ENCODE peak calls at places on chromosomes 7 and 10, in four cellular contexts. One of them, this sample, is unnamed.

GRCh38 chr10:125531470-125531869 is 151.5 kb downstream of the TEX36 start:
- DNase-seq in MM.1S: no peak
- DNase-seq in H9: no peak
- DNase-seq in HCT116: no peak
- DNase-seq in this sample: peak

GRCh38 chr10:101889256-101890210 is 45.9 kb upstream of the KCNIP2 start:
- DNase-seq in HCT116: peak
- DNase-seq in MM.1S: peak
- DNase-seq in H9: peak
- DNase-seq in this sample: peak

GRCh38 chr10:113711142-113711541 is 31.4 kb downstream of the CASP7 start:
- DNase-seq in H9: no peak
- DNase-seq in HCT116: no peak
- DNase-seq in MM.1S: no peak
- DNase-seq in this sample: peak

GRCh38 chr7:91876391-91877133 is 3.9 kb downstream of the MTERF1 start:
- DNase-seq in MM.1S: no peak
- DNase-seq in H9: no peak
- DNase-seq in HCT116: no peak
- DNase-seq in this sample: no peak

GRCh38 chr10:25744574-25744973 is 189.5 kb upstream of the MYO3A start:
- DNase-seq in H9: no peak
- DNase-seq in HCT116: no peak
- DNase-seq in MM.1S: no peak
- DNase-seq in this sample: no peak

GRCh38 chr7:42617781-42618457 is 294.0 kb downstream of the C7orf25 start:
- DNase-seq in MM.1S: no peak
- DNase-seq in HCT116: no peak
- DNase-seq in H9: peak
- DNase-seq in this sample: peak

GRCh38 chr10:44963772-44964633 is 4.4 kb downstream of the RASSF4 start:
- DNase-seq in MM.1S: peak
- DNase-seq in H9: peak
- DNase-seq in HCT116: no peak
- DNase-seq in this sample: peak

GRCh38 chr10:50501478-50501877 is 122.3 kb downstream of the SGMS1 start:
- DNase-seq in MM.1S: no peak
- DNase-seq in HCT116: no peak
- DNase-seq in H9: no peak
- DNase-seq in this sample: no peak

GRCh38 chr7:93315896-93316295 is 83.7 kb downstream of the VPS50 start:
- DNase-seq in H9: no peak
- DNase-seq in MM.1S: no peak
- DNase-seq in HCT116: no peak
- DNase-seq in this sample: no peak

GRCh38 chr10:103895458-103896186 is 22.4 kb downstream of the STN1 start:
- DNase-seq in HCT116: peak
- DNase-seq in MM.1S: no peak
- DNase-seq in H9: no peak
- DNase-seq in this sample: no peak

GRCh38 chr10:131271195-131271880 is 40.2 kb downstream of the TCERG1L start:
- DNase-seq in MM.1S: no peak
- DNase-seq in H9: no peak
- DNase-seq in HCT116: no peak
- DNase-seq in this sample: no peak

GRCh38 chr7:106775552-106775936 is 89.5 kb upstream of the PIK3CG start:
- DNase-seq in H9: no peak
- DNase-seq in HCT116: peak
- DNase-seq in MM.1S: no peak
- DNase-seq in this sample: no peak

GRCh38 chr10:113853577-113854018 is 284 bp downstream of the DCLRE1A start:
- DNase-seq in HCT116: no peak
- DNase-seq in MM.1S: no peak
- DNase-seq in H9: no peak
- DNase-seq in this sample: no peak

GRCh38 chr7:100540073-100540723 is 1.2 kb downstream of the AGFG2 start:
- DNase-seq in MM.1S: no peak
- DNase-seq in H9: no peak
- DNase-seq in HCT116: no peak
- DNase-seq in this sample: no peak

GRCh38 chr7:151585744-151586424 is 66.2 kb upstream of the RHEB start:
- DNase-seq in H9: no peak
- DNase-seq in HCT116: no peak
- DNase-seq in MM.1S: no peak
- DNase-seq in this sample: no peak

GRCh38 chr7:65338346-65338745 is 35.3 kb upstream of the ZNF92 start:
- DNase-seq in H9: no peak
- DNase-seq in HCT116: no peak
- DNase-seq in MM.1S: no peak
- DNase-seq in this sample: no peak

GRCh38 chr7:56479136-56479535 is 362.9 kb upstream of the NUPR2 start:
- DNase-seq in H9: no peak
- DNase-seq in HCT116: no peak
- DNase-seq in MM.1S: no peak
- DNase-seq in this sample: no peak

GRCh38 chr7:94567396-94567795 is 57.8 kb downstream of the CASD1 start:
- DNase-seq in H9: no peak
- DNase-seq in MM.1S: no peak
- DNase-seq in HCT116: no peak
- DNase-seq in this sample: no peak

GRCh38 chr7:137316643-137317042 is 26.9 kb downstream of the PTN start:
- DNase-seq in H9: no peak
- DNase-seq in HCT116: no peak
- DNase-seq in MM.1S: no peak
- DNase-seq in this sample: no peak
- H3K9ac ChIP-seq in H9: no peak
- H3K9ac ChIP-seq in HCT116: no peak
- H3K9ac ChIP-seq in MM.1S: no peak
- H3K9ac ChIP-seq in this sample: no peak

DNA sequence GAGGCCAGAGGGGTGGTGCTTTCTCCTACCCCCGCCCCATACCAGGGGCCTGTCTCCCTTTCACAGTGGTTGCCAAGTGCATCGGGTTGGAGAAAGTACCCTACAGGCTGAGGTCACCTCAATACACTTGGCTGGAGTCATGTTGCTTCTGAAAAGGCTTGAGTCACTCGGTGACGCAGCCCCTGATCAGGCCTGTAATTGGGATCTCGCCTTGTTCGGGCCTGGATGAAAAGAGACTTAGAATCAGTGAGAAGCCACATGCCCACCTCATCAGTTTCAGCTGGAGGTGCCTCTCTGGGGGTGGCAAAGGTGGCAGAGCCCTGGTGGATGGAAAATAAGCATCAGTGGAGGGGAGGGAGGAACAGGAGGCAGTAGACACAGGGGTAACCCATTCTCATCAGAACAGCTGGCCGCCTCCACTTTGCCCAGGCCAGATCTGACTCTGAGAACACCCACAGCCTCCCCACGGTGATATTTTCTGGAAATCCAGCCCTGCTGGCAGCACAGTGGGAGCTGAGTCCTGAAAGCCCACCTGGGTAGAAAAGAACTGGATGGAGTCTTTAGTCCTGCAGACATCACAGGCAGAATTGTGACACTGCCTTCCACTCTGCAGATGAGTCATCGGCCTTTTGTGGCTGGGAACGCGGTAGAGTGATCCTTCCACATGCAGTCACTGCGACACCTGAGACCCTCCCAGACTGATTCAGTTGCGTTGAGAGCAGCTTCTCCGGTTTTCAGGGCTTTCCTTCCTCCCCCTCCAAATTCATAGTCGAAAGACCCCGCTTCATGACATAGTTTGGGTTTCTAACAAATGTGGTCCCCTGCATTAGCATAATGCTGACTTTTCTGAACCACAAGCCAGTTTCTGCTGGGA is 108.0 kb downstream of the GRK5 start:
- DNase-seq in MM.1S: no peak
- DNase-seq in HCT116: peak
- DNase-seq in H9: peak
- DNase-seq in this sample: peak
- TF ChIP-seq CTCF in MM.1S: no peak
- TF ChIP-seq CTCF in HCT116: no peak
- TF ChIP-seq CTCF in H9: no peak
- TF ChIP-seq CTCF in this sample: no peak

GRCh38 chr7:50661345-50662058 is 96.3 kb upstream of the DDC start:
- DNase-seq in MM.1S: peak
- DNase-seq in HCT116: no peak
- DNase-seq in H9: no peak
- DNase-seq in this sample: no peak
- H3K9ac ChIP-seq in MM.1S: peak
- H3K9ac ChIP-seq in HCT116: no peak
- H3K9ac ChIP-seq in H9: no peak
- H3K9ac ChIP-seq in this sample: no peak

GRCh38 chr10:11853468-11853867 is 30.3 kb downstream of the PROSER2 start:
- DNase-seq in H9: no peak
- DNase-seq in MM.1S: no peak
- DNase-seq in HCT116: no peak
- DNase-seq in this sample: no peak
- TF ChIP-seq CTCF in H9: peak
- TF ChIP-seq CTCF in MM.1S: no peak
- TF ChIP-seq CTCF in HCT116: peak
- TF ChIP-seq CTCF in this sample: peak

GRCh38 chr7:2099036-2099957 is 133.4 kb downstream of the MAD1L1 start:
- DNase-seq in MM.1S: no peak
- DNase-seq in HCT116: no peak
- DNase-seq in H9: no peak
- DNase-seq in this sample: no peak
- H3K9ac ChIP-seq in MM.1S: no peak
- H3K9ac ChIP-seq in HCT116: no peak
- H3K9ac ChIP-seq in H9: no peak
- H3K9ac ChIP-seq in this sample: no peak

GRCh38 chr10:107440741-107441140 is 276.2 kb upstream of the SORCS1 start:
- DNase-seq in H9: no peak
- DNase-seq in HCT116: no peak
- DNase-seq in MM.1S: no peak
- DNase-seq in this sample: no peak

GRCh38 chr10:107434201-107434600 is 269.7 kb upstream of the SORCS1 start:
- DNase-seq in HCT116: no peak
- DNase-seq in H9: no peak
- DNase-seq in MM.1S: no peak
- DNase-seq in this sample: no peak

GRCh38 chr10:107436568-107436967 is 272.1 kb upstream of the SORCS1 start:
- DNase-seq in H9: no peak
- DNase-seq in MM.1S: no peak
- DNase-seq in HCT116: no peak
- DNase-seq in this sample: no peak

GRCh38 chr10:107434854-107435253 is 270.3 kb upstream of the SORCS1 start:
- DNase-seq in H9: no peak
- DNase-seq in MM.1S: no peak
- DNase-seq in HCT116: no peak
- DNase-seq in this sample: no peak

GRCh38 chr10:107437921-107438320 is 273.4 kb upstream of the SORCS1 start:
- DNase-seq in H9: no peak
- DNase-seq in HCT116: no peak
- DNase-seq in MM.1S: no peak
- DNase-seq in this sample: no peak
- TF ChIP-seq CTCF in H9: no peak
- TF ChIP-seq CTCF in HCT116: no peak
- TF ChIP-seq CTCF in MM.1S: no peak
- TF ChIP-seq CTCF in this sample: no peak

GRCh38 chr7:134431805-134432204 is 27.1 kb downstream of the AKR1B1 start:
- DNase-seq in H9: no peak
- DNase-seq in MM.1S: no peak
- DNase-seq in HCT116: no peak
- DNase-seq in this sample: no peak
- H3K9ac ChIP-seq in H9: no peak
- H3K9ac ChIP-seq in MM.1S: no peak
- H3K9ac ChIP-seq in HCT116: peak
- H3K9ac ChIP-seq in this sample: no peak

GRCh38 chr7:84091318-84091717 is 103.3 kb downstream of the SEMA3A start:
- DNase-seq in MM.1S: no peak
- DNase-seq in H9: no peak
- DNase-seq in HCT116: no peak
- DNase-seq in this sample: no peak
- TF ChIP-seq CTCF in MM.1S: no peak
- TF ChIP-seq CTCF in H9: no peak
- TF ChIP-seq CTCF in HCT116: no peak
- TF ChIP-seq CTCF in this sample: no peak

DNA sequence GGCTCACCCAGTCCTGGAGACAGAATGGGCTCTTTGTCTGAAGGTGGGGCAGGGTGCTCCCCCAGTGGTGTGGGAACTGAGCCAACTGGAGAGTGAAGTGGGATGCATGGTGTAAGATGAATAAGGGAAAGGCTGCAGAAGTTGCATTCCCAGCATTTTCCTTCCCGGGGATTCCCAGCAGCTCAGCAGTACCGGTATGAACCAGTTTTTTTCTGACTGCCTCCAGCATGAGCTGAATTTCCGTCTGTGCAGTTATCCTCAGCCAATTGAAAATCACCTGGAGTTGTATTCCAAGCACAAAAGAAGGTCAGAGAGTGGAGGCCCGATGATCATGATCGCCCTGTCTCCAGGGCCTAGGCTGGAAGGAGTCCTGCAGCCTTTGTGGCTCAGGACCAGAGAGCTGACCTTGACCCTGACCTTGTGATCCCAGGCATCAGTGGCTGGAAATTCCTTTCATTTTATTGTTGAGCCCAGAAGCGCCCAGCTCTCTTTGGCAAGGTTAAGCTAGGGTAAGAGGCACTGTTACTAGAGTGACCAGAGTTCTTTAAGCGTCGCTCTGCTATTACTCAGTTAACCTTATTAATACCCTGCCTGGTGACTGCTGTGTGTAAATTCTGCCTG is 33.4 kb downstream of the OGDH start:
- DNase-seq in H9: peak
- DNase-seq in MM.1S: no peak
- DNase-seq in HCT116: peak
- DNase-seq in this sample: peak
- H3K9ac ChIP-seq in H9: no peak
- H3K9ac ChIP-seq in MM.1S: peak
- H3K9ac ChIP-seq in HCT116: peak
- H3K9ac ChIP-seq in this sample: no peak